ENCODE peak calls at places on chromosomes 6 and 20, in seven cellular contexts. One of them, this sample, is unnamed.

GRCh38 chr20:39660965-39661364 is 698.8 kb downstream of the DHX35 start:
- DNase-seq in nephron progenitor cell: no peak
- DNase-seq in cardiac muscle cell: no peak
- DNase-seq in A673: no peak
- DNase-seq in hypothalamus: no peak
- DNase-seq in endothelial cell: no peak
- DNase-seq in stimulated activated naive CD8-positive, alpha-beta T cell treated with anti-CD3 and anti-CD28 coated beads, Interleukin-15, Interleukin-2, amounts not matched to agents 100 U/mL and 50 U/mL, for 24 hours: no peak
- DNase-seq in this sample: no peak

GRCh38 chr6:167462913-167463312 is 138.0 kb downstream of the TTLL2 start:
- DNase-seq in nephron progenitor cell: no peak
- DNase-seq in cardiac muscle cell: no peak
- DNase-seq in A673: no peak
- DNase-seq in hypothalamus: no peak
- DNase-seq in endothelial cell: no peak
- DNase-seq in stimulated activated naive CD8-positive, alpha-beta T cell treated with anti-CD3 and anti-CD28 coated beads, Interleukin-15, Interleukin-2, amounts not matched to agents 100 U/mL and 50 U/mL, for 24 hours: no peak
- DNase-seq in this sample: no peak

GRCh38 chr20:46757754-46758678 is 48.6 kb downstream of the SLC2A10 start:
- DNase-seq in nephron progenitor cell: peak; percentile 72
- DNase-seq in cardiac muscle cell: peak; percentile 70
- DNase-seq in A673: peak; percentile 60
- DNase-seq in hypothalamus: no peak
- DNase-seq in endothelial cell: peak; percentile 56
- DNase-seq in stimulated activated naive CD8-positive, alpha-beta T cell treated with anti-CD3 and anti-CD28 coated beads, Interleukin-15, Interleukin-2, amounts not matched to agents 100 U/mL and 50 U/mL, for 24 hours: peak; percentile 56
- DNase-seq in this sample: peak; percentile 60

GRCh38 chr6:5510734-5511133 is 249.4 kb downstream of the FARS2 start:
- DNase-seq in nephron progenitor cell: no peak
- DNase-seq in cardiac muscle cell: no peak
- DNase-seq in A673: no peak
- DNase-seq in hypothalamus: no peak
- DNase-seq in endothelial cell: no peak
- DNase-seq in stimulated activated naive CD8-positive, alpha-beta T cell treated with anti-CD3 and anti-CD28 coated beads, Interleukin-15, Interleukin-2, amounts not matched to agents 100 U/mL and 50 U/mL, for 24 hours: no peak
- DNase-seq in this sample: no peak

GRCh38 chr6:44569931-44570385 is 182.5 kb downstream of the CDC5L start:
- DNase-seq in nephron progenitor cell: peak; percentile 9
- DNase-seq in cardiac muscle cell: peak; percentile 63
- DNase-seq in A673: no peak
- DNase-seq in hypothalamus: peak; percentile 20
- DNase-seq in endothelial cell: no peak
- DNase-seq in stimulated activated naive CD8-positive, alpha-beta T cell treated with anti-CD3 and anti-CD28 coated beads, Interleukin-15, Interleukin-2, amounts not matched to agents 100 U/mL and 50 U/mL, for 24 hours: no peak
- DNase-seq in this sample: no peak

GRCh38 chr20:4645109-4645508 is 76.6 kb upstream of the PRND start:
- DNase-seq in nephron progenitor cell: no peak
- DNase-seq in cardiac muscle cell: no peak
- DNase-seq in A673: no peak
- DNase-seq in hypothalamus: no peak
- DNase-seq in endothelial cell: no peak
- DNase-seq in stimulated activated naive CD8-positive, alpha-beta T cell treated with anti-CD3 and anti-CD28 coated beads, Interleukin-15, Interleukin-2, amounts not matched to agents 100 U/mL and 50 U/mL, for 24 hours: no peak
- DNase-seq in this sample: no peak

GRCh38 chr6:30074331-30075093 is 1.1 kb downstream of the RNF39 start:
- DNase-seq in nephron progenitor cell: peak; percentile 31
- DNase-seq in cardiac muscle cell: no peak
- DNase-seq in A673: no peak
- DNase-seq in hypothalamus: no peak
- DNase-seq in endothelial cell: no peak
- DNase-seq in stimulated activated naive CD8-positive, alpha-beta T cell treated with anti-CD3 and anti-CD28 coated beads, Interleukin-15, Interleukin-2, amounts not matched to agents 100 U/mL and 50 U/mL, for 24 hours: no peak
- DNase-seq in this sample: no peak

GRCh38 chr20:732727-733126 is 35.6 kb downstream of the SLC52A3 start:
- DNase-seq in nephron progenitor cell: no peak
- DNase-seq in cardiac muscle cell: no peak
- DNase-seq in A673: no peak
- DNase-seq in hypothalamus: no peak
- DNase-seq in endothelial cell: no peak
- DNase-seq in stimulated activated naive CD8-positive, alpha-beta T cell treated with anti-CD3 and anti-CD28 coated beads, Interleukin-15, Interleukin-2, amounts not matched to agents 100 U/mL and 50 U/mL, for 24 hours: no peak
- DNase-seq in this sample: no peak

GRCh38 chr6:97215157-97215769 is 67.8 kb downstream of the MMS22L start:
- DNase-seq in nephron progenitor cell: peak; percentile 24
- DNase-seq in cardiac muscle cell: peak; percentile 75
- DNase-seq in A673: peak; percentile 88
- DNase-seq in hypothalamus: no peak
- DNase-seq in endothelial cell: peak; percentile 40
- DNase-seq in stimulated activated naive CD8-positive, alpha-beta T cell treated with anti-CD3 and anti-CD28 coated beads, Interleukin-15, Interleukin-2, amounts not matched to agents 100 U/mL and 50 U/mL, for 24 hours: peak; percentile 4
- DNase-seq in this sample: peak; percentile 71

GRCh38 chr6:129567374-129567773 is 142.6 kb downstream of the ARHGAP18 start:
- DNase-seq in nephron progenitor cell: peak; percentile 12
- DNase-seq in cardiac muscle cell: peak; percentile 50
- DNase-seq in A673: peak; percentile 53
- DNase-seq in hypothalamus: no peak
- DNase-seq in endothelial cell: peak; percentile 53
- DNase-seq in stimulated activated naive CD8-positive, alpha-beta T cell treated with anti-CD3 and anti-CD28 coated beads, Interleukin-15, Interleukin-2, amounts not matched to agents 100 U/mL and 50 U/mL, for 24 hours: peak; percentile 64
- DNase-seq in this sample: peak; percentile 75

GRCh38 chr6:151269318-151269995 is 29.7 kb downstream of the AKAP12 start:
- DNase-seq in nephron progenitor cell: no peak
- DNase-seq in cardiac muscle cell: peak; percentile 91
- DNase-seq in A673: peak; percentile 42
- DNase-seq in hypothalamus: no peak
- DNase-seq in endothelial cell: no peak
- DNase-seq in stimulated activated naive CD8-positive, alpha-beta T cell treated with anti-CD3 and anti-CD28 coated beads, Interleukin-15, Interleukin-2, amounts not matched to agents 100 U/mL and 50 U/mL, for 24 hours: no peak
- DNase-seq in this sample: no peak

GRCh38 chr6:156852858-156853216 is 75.7 kb downstream of the ARID1B start:
- DNase-seq in nephron progenitor cell: no peak
- DNase-seq in cardiac muscle cell: no peak
- DNase-seq in A673: no peak
- DNase-seq in hypothalamus: no peak
- DNase-seq in endothelial cell: no peak
- DNase-seq in stimulated activated naive CD8-positive, alpha-beta T cell treated with anti-CD3 and anti-CD28 coated beads, Interleukin-15, Interleukin-2, amounts not matched to agents 100 U/mL and 50 U/mL, for 24 hours: no peak
- DNase-seq in this sample: no peak

GRCh38 chr6:146901940-146902816 is 302.0 kb upstream of the STXBP5 start:
- DNase-seq in nephron progenitor cell: no peak
- DNase-seq in cardiac muscle cell: peak; percentile 38
- DNase-seq in A673: no peak
- DNase-seq in hypothalamus: no peak
- DNase-seq in endothelial cell: no peak
- DNase-seq in stimulated activated naive CD8-positive, alpha-beta T cell treated with anti-CD3 and anti-CD28 coated beads, Interleukin-15, Interleukin-2, amounts not matched to agents 100 U/mL and 50 U/mL, for 24 hours: no peak
- DNase-seq in this sample: peak; percentile 63

GRCh38 chr20:17612287-17612974 is 42.6 kb downstream of the DSTN start:
- DNase-seq in nephron progenitor cell: no peak
- DNase-seq in cardiac muscle cell: peak; percentile 72
- DNase-seq in A673: no peak
- DNase-seq in hypothalamus: no peak
- DNase-seq in endothelial cell: no peak
- DNase-seq in stimulated activated naive CD8-positive, alpha-beta T cell treated with anti-CD3 and anti-CD28 coated beads, Interleukin-15, Interleukin-2, amounts not matched to agents 100 U/mL and 50 U/mL, for 24 hours: peak; percentile 61
- DNase-seq in this sample: no peak

GRCh38 chr6:37535701-37536461 is 36.2 kb upstream of the CCDC167 start:
- DNase-seq in nephron progenitor cell: peak; percentile 60
- DNase-seq in cardiac muscle cell: no peak
- DNase-seq in A673: no peak
- DNase-seq in hypothalamus: no peak
- DNase-seq in endothelial cell: no peak
- DNase-seq in stimulated activated naive CD8-positive, alpha-beta T cell treated with anti-CD3 and anti-CD28 coated beads, Interleukin-15, Interleukin-2, amounts not matched to agents 100 U/mL and 50 U/mL, for 24 hours: no peak
- DNase-seq in this sample: peak; percentile 72

GRCh38 chr6:53258076-53258773 is 90.5 kb downstream of the ELOVL5 start:
- DNase-seq in nephron progenitor cell: no peak
- DNase-seq in cardiac muscle cell: no peak
- DNase-seq in A673: no peak
- DNase-seq in hypothalamus: no peak
- DNase-seq in endothelial cell: no peak
- DNase-seq in stimulated activated naive CD8-positive, alpha-beta T cell treated with anti-CD3 and anti-CD28 coated beads, Interleukin-15, Interleukin-2, amounts not matched to agents 100 U/mL and 50 U/mL, for 24 hours: no peak
- DNase-seq in this sample: no peak

GRCh38 chr6:12241493-12242214 is 48.5 kb upstream of the EDN1 start:
- DNase-seq in nephron progenitor cell: no peak
- DNase-seq in cardiac muscle cell: no peak
- DNase-seq in A673: no peak
- DNase-seq in hypothalamus: no peak
- DNase-seq in endothelial cell: no peak
- DNase-seq in stimulated activated naive CD8-positive, alpha-beta T cell treated with anti-CD3 and anti-CD28 coated beads, Interleukin-15, Interleukin-2, amounts not matched to agents 100 U/mL and 50 U/mL, for 24 hours: no peak
- DNase-seq in this sample: no peak

GRCh38 chr6:33840064-33840926 is 36.5 kb upstream of the MLN start:
- DNase-seq in nephron progenitor cell: no peak
- DNase-seq in cardiac muscle cell: peak; percentile 95
- DNase-seq in A673: peak; percentile 98
- DNase-seq in hypothalamus: no peak
- DNase-seq in endothelial cell: no peak
- DNase-seq in stimulated activated naive CD8-positive, alpha-beta T cell treated with anti-CD3 and anti-CD28 coated beads, Interleukin-15, Interleukin-2, amounts not matched to agents 100 U/mL and 50 U/mL, for 24 hours: peak; percentile 37
- DNase-seq in this sample: peak; percentile 88

GRCh38 chr20:45867811-45868176 is 10.4 kb downstream of the ZSWIM3 start:
- DNase-seq in nephron progenitor cell: no peak
- DNase-seq in cardiac muscle cell: peak; percentile 24
- DNase-seq in A673: no peak
- DNase-seq in hypothalamus: no peak
- DNase-seq in endothelial cell: no peak
- DNase-seq in stimulated activated naive CD8-positive, alpha-beta T cell treated with anti-CD3 and anti-CD28 coated beads, Interleukin-15, Interleukin-2, amounts not matched to agents 100 U/mL and 50 U/mL, for 24 hours: no peak
- DNase-seq in this sample: no peak

GRCh38 chr20:8389381-8390368 is 257.6 kb downstream of the PLCB1 start:
- DNase-seq in nephron progenitor cell: no peak
- DNase-seq in cardiac muscle cell: peak; percentile 80
- DNase-seq in A673: peak; percentile 75
- DNase-seq in hypothalamus: no peak
- DNase-seq in endothelial cell: no peak
- DNase-seq in stimulated activated naive CD8-positive, alpha-beta T cell treated with anti-CD3 and anti-CD28 coated beads, Interleukin-15, Interleukin-2, amounts not matched to agents 100 U/mL and 50 U/mL, for 24 hours: no peak
- DNase-seq in this sample: peak; percentile 20

GRCh38 chr6:92716638-92717037 is 702.7 kb downstream of the EPHA7 start:
- DNase-seq in nephron progenitor cell: no peak
- DNase-seq in cardiac muscle cell: no peak
- DNase-seq in A673: no peak
- DNase-seq in hypothalamus: no peak
- DNase-seq in endothelial cell: no peak
- DNase-seq in stimulated activated naive CD8-positive, alpha-beta T cell treated with anti-CD3 and anti-CD28 coated beads, Interleukin-15, Interleukin-2, amounts not matched to agents 100 U/mL and 50 U/mL, for 24 hours: no peak
- DNase-seq in this sample: no peak

GRCh38 chr20:53276143-53276542 is 304.0 kb downstream of the TSHZ2 start:
- DNase-seq in nephron progenitor cell: no peak
- DNase-seq in cardiac muscle cell: no peak
- DNase-seq in A673: no peak
- DNase-seq in hypothalamus: no peak
- DNase-seq in endothelial cell: no peak
- DNase-seq in stimulated activated naive CD8-positive, alpha-beta T cell treated with anti-CD3 and anti-CD28 coated beads, Interleukin-15, Interleukin-2, amounts not matched to agents 100 U/mL and 50 U/mL, for 24 hours: no peak
- DNase-seq in this sample: no peak